ENCODE peak calls at places on chromosomes 16 and 17, in nine cellular contexts. N is AG09319, G is T-helper 9 cell, X is osteocyte, E is ELF-1, I is KG1, C is mesothelial cell of epicardium, P is IMR-90, M is heart right ventricle. Y is an unnamed sample.

GRCh38 chr16:77898671-77899211 is 110.4 kb downstream of the VAT1L start:
- DNase-seq in N (peak), G (no peak), X (no peak), E (no peak), I (no peak), C (no peak), P (peak), M (no peak), Y (peak)

GRCh38 chr16:85403693-85404092 is 209.4 kb upstream of the GSE1 start:
- DNase-seq in N (no peak), G (no peak), X (no peak), E (no peak), I (no peak), C (peak), P (no peak), M (no peak), Y (no peak)

GRCh38 chr17:71200597-71200996 is 920.2 kb upstream of the SOX9 start:
- DNase-seq in N (no peak), G (no peak), X (no peak), E (no peak), I (no peak), C (no peak), P (no peak), M (no peak), Y (no peak)

GRCh38 chr17:18015603-18016002 is 23.4 kb downstream of the ATPAF2 start:
- DNase-seq in N (no peak), G (no peak), X (no peak), E (no peak), I (no peak), C (no peak), P (no peak), M (no peak), Y (no peak)

GRCh38 chr16:8944113-8944765 is 19.5 kb downstream of the USP7 start:
- DNase-seq in N (no peak), G (no peak), X (no peak), E (no peak), I (peak), C (no peak), P (no peak), M (no peak), Y (no peak)

GRCh38 chr17:27380551-27380950 is 75.7 kb upstream of the KSR1 start:
- DNase-seq in N (no peak), G (no peak), X (no peak), E (no peak), I (no peak), C (no peak), P (no peak), M (no peak), Y (no peak)

GRCh38 chr17:45092932-45093430 is 31.9 kb downstream of the NMT1 start:
- DNase-seq in N (peak), G (no peak), X (peak), E (peak), I (no peak), C (no peak), P (peak), M (peak), Y (peak)

GRCh38 chr17:8740486-8740885 is 4.2 kb downstream of the CCDC42 start:
- DNase-seq in N (no peak), G (peak), X (no peak), E (peak), I (no peak), C (no peak), P (no peak), M (no peak), Y (no peak)

GRCh38 chr17:27354491-27355081 is 60.7 kb downstream of the WSB1 start:
- DNase-seq in N (no peak), G (no peak), X (no peak), E (no peak), I (no peak), C (no peak), P (no peak), M (no peak), Y (no peak)

GRCh38 chr17:4968166-4968915 is 724 bp upstream of the SPAG7 start:
- DNase-seq in N (no peak), G (peak), X (no peak), E (peak), I (no peak), C (peak), P (no peak), M (no peak), Y (no peak)

GRCh38 chr16:84982434-84982833 is 28.9 kb downstream of the ZDHHC7 start:
- DNase-seq in N (no peak), G (no peak), X (no peak), E (no peak), I (no peak), C (no peak), P (no peak), M (no peak), Y (no peak)

GRCh38 chr17:31857920-31858646 is 961 bp downstream of the COPRS start:
- DNase-seq in N (no peak), G (no peak), X (no peak), E (no peak), I (no peak), C (no peak), P (no peak), M (no peak), Y (no peak)

GRCh38 chr16:50600582-50601283 is 52.5 kb downstream of the NKD1 start:
- DNase-seq in N (no peak), G (no peak), X (no peak), E (peak), I (no peak), C (no peak), P (no peak), M (no peak), Y (no peak)

GRCh38 chr17:4101127-4101798 is 41.6 kb downstream of the ZZEF1 start:
- DNase-seq in N (no peak), G (no peak), X (no peak), E (peak), I (no peak), C (no peak), P (peak), M (peak), Y (peak)

GRCh38 chr17:27832851-27833250 is 32.5 kb upstream of the NOS2 start:
- DNase-seq in N (no peak), G (no peak), X (no peak), E (no peak), I (no peak), C (no peak), P (no peak), M (no peak), Y (no peak)